ENCODE peak calls at places on chromosome 22, in five cellular contexts. G is HFF-Myc, E is right atrium auricular region, A is neural crest cell, M is OCI-LY7. V is an unnamed sample.

GRCh38 chr22:24834845-24835570 is 29.0 kb downstream of the SGSM1 start:
- DNase-seq in G (no peak), E (no peak), A (no peak), M (peak), V (no peak)

GRCh38 chr22:45742866-45743450 is 71.3 kb downstream of the ATXN10 start:
- DNase-seq in G (no peak), E (no peak), A (no peak), M (no peak), V (no peak)

GRCh38 chr22:31583861-31584485 is 78.0 kb downstream of the PISD start:
- DNase-seq in G (no peak), E (no peak), A (no peak), M (no peak), V (no peak)

GRCh38 chr22:46068908-46069481 is 81.3 kb upstream of the PPARA start:
- DNase-seq in G (no peak), E (no peak), A (no peak), M (peak), V (no peak)

GRCh38 chr22:21862386-21863242 is 4.8 kb downstream of the MAPK1 start:
- DNase-seq in G (no peak), E (no peak), A (no peak), M (no peak), V (no peak)

GRCh38 chr22:47299211-47299878 is 536.9 kb downstream of the TBC1D22A start:
- DNase-seq in G (no peak), E (peak), A (no peak), M (no peak), V (peak)

GRCh38 chr22:19843107-19843856 is 11.4 kb downstream of the GNB1L start:
- DNase-seq in G (no peak), E (peak), A (no peak), M (no peak), V (no peak)

GRCh38 chr22:22023581-22024137 is 41.1 kb upstream of the TOP3B start:
- DNase-seq in G (no peak), E (no peak), A (no peak), M (no peak), V (no peak)

GRCh38 chr22:37547249-37547741 is 13.0 kb upstream of the CDC42EP1 start:
- DNase-seq in G (no peak), E (no peak), A (no peak), M (no peak), V (no peak)

GRCh38 chr22:49150801-49151221 is 676.9 kb downstream of the BRD1 start:
- DNase-seq in G (no peak), E (no peak), A (no peak), M (no peak), V (no peak)
- TF ChIP-seq CTCF in G (no peak), E (no peak), A (no peak), M (no peak), V (no peak)

GRCh38 chr22:17266261-17266971 is 47.2 kb upstream of the ADA2 start:
- DNase-seq in G (no peak), E (no peak), A (peak), M (no peak), V (no peak)

GRCh38 chr22:17267661-17268330 is 48.6 kb upstream of the ADA2 start:
- DNase-seq in G (no peak), E (no peak), A (no peak), M (no peak), V (no peak)

GRCh38 chr22:17269607-17270261 is 50.5 kb upstream of the ADA2 start:
- DNase-seq in G (no peak), E (no peak), A (no peak), M (no peak), V (no peak)

GRCh38 chr22:17269224-17269606 is 50.0 kb upstream of the ADA2 start:
- DNase-seq in G (no peak), E (no peak), A (no peak), M (no peak), V (peak)

GRCh38 chr22:17268501-17269223 is 49.4 kb upstream of the ADA2 start:
- DNase-seq in G (no peak), E (no peak), A (no peak), M (peak), V (peak)
- TF ChIP-seq CTCF in G (peak), E (no peak), A (peak), M (peak), V (peak)

GRCh38 chr22:41237036-41237706 is 3.6 kb downstream of the CHADL start:
- DNase-seq in G (no peak), E (no peak), A (no peak), M (no peak), V (no peak)
- TF ChIP-seq CTCF in G (no peak), E (no peak), A (no peak), M (no peak), V (no peak)

GRCh38 chr22:39289445-39290247 is 29.8 kb downstream of the RPL3 start:
- DNase-seq in G (no peak), E (no peak), A (no peak), M (no peak), V (no peak)

GRCh38 chr22:39284983-39285382 is 34.4 kb downstream of the RPL3 start:
- DNase-seq in G (no peak), E (no peak), A (no peak), M (no peak), V (no peak)

GRCh38 chr22:39288135-39288898 is 31.1 kb downstream of the RPL3 start:
- DNase-seq in G (no peak), E (no peak), A (no peak), M (no peak), V (no peak)

GRCh38 chr22:39284142-39284980 is 35.1 kb downstream of the RPL3 start:
- DNase-seq in G (no peak), E (no peak), A (no peak), M (no peak), V (no peak)

DNA sequence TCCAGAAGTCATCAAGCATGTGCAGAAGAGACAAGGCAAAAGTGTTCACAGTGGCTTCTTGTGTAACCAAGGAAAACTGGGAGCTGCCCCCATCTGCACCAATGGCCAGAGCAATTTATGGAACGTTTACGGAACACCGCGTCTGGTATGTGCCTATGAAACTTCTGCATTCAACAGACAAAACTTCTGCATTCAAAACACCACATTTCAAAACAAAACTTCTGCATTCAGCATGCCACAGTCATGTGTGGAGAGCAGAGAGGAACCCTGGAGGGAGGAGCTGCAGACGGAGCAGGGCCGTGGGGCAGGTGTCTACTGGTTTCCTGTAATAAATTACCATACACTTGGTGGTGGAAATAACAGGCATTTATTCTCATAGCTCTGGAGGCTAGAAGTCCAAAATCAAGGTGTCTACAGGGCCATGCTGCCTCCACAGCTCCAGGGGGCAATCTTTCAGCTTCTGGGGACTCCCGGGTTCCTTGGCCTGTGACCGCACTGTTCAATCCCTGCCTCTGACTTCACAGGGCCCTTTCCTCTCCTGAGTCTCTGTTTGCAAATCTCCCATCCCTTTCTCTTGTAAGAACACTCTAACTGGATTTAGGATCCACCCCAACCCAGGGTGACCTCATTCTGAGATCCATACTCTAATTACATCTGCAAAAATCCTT is 32.2 kb downstream of the RPL3 start:
- DNase-seq in G (no peak), E (no peak), A (no peak), M (peak), V (no peak)
- TF ChIP-seq CTCF in G (no peak), E (no peak), A (no peak), M (peak), V (no peak)

GRCh38 chr22:34344702-34345101 is 424.4 kb upstream of the LARGE1 start:
- DNase-seq in G (no peak), E (no peak), A (no peak), M (no peak), V (no peak)
- TF ChIP-seq CTCF in G (no peak), E (no peak), A (no peak), M (no peak), V (no peak)

DNA sequence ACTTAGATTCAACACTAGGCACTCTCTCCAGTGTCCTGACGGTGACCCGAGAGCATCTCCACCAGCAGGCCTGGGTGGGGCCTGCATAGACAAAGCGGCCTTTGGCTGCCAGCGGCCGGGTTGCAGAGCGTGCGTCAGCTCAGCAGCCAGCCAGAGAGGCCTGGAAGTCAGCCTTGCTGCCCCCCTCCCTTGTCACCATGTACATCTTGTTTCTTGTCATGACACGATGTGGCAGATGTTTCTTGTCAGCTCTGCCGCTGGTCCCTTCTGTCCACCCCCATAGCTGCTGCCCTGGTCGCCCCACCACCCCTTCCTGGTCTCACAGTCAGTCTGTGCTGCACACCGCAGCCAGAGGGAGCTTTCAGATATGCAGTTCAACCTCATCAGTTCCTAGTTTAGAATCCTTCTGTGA is 33.1 kb upstream of the CBX7 start:
- DNase-seq in G (no peak), E (peak), A (peak), M (no peak), V (no peak)
- TF ChIP-seq CTCF in G (peak), E (no peak), A (no peak), M (no peak), V (no peak)

DNA sequence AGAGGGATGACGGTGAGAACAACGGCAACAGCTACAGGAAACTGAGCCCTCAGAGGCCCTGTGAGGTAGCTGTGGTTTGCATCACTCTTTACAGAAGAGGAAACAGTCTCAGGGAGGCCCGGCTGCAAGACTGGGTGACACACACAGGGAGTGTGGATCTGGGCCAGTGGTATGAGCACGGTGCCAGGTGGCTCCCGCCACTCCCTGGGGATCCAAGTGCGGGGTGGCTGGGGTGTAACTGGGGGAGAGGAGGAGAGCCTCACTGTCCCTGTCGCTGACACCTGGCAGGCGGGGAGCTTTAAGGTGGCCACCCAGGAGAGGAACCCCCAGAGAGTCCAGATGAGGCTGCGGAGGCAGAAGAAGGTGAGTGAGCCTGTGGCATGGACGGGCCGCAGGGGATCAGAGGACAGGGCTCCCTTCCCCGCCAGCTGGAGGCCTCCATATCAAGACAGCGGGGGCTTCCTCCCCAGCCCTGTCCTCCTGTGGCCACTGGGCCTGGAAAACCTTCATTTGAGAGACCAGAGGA is 5.6 kb downstream of the RGL4 start:
- DNase-seq in G (no peak), E (no peak), A (no peak), M (peak), V (peak)
- TF ChIP-seq CTCF in G (no peak), E (no peak), A (no peak), M (no peak), V (no peak)

V was measured in GM13976.